ENCODE peak calls at places on chromosomes 16 and 17, in seven cellular contexts. C is lower lobe of right lung, R is K562, F is lung, G is coronary artery, A is psoas muscle, M is right atrium auricular region. J is an unnamed sample.

GRCh38 chr17:69427486-69428197 is 13.1 kb downstream of the MAP2K6 start:
- DNase-seq in R (no peak), C (no peak), F (no peak), M (no peak), A (no peak), G (no peak), J (no peak)

GRCh38 chr17:57662644-57663308 is 82.3 kb downstream of the CCDC182 start:
- DNase-seq in F (peak), R (peak), A (peak), M (peak), C (peak), G (peak), J (peak)

GRCh38 chr17:17151541-17151940 is 54.6 kb downstream of the PLD6 start:
- DNase-seq in M (no peak), R (no peak), G (no peak), F (no peak), A (no peak), C (no peak), J (no peak)

GRCh38 chr17:83085103-83085502 is 5.7 kb downstream of the METRNL start:
- DNase-seq in C (no peak), R (no peak), G (no peak), A (no peak), F (no peak), M (no peak), J (no peak)

GRCh38 chr16:27346818-27347217 is 33.0 kb downstream of the IL4R start:
- DNase-seq in A (no peak), F (no peak), C (no peak), R (no peak), G (no peak), M (no peak), J (no peak)

GRCh38 chr17:78341559-78342437 is 18.1 kb downstream of the SOCS3 start:
- DNase-seq in G (peak), R (peak), C (peak), A (peak), M (no peak), F (no peak), J (peak)

GRCh38 chr16:25187491-25187795 is 29.3 kb upstream of the AQP8 start:
- DNase-seq in R (no peak), M (no peak), G (no peak), A (no peak), F (no peak), C (no peak), J (no peak)

GRCh38 chr16:27232061-27232841 is 28.9 kb downstream of the KDM8 start:
- DNase-seq in M (no peak), C (peak), A (no peak), R (no peak), G (no peak), F (no peak), J (no peak)

GRCh38 chr16:3902731-3903130 is 22.2 kb upstream of the CREBBP start:
- DNase-seq in C (peak), F (no peak), R (no peak), A (no peak), G (no peak), M (no peak), J (peak)

GRCh38 chr17:50128441-50129302 is 1.3 kb downstream of the SAMD14 start:
- DNase-seq in A (peak), R (no peak), C (no peak), F (no peak), G (no peak), M (no peak), J (no peak)

GRCh38 chr16:85781685-85782370 is 17.5 kb downstream of the EMC8 start:
- DNase-seq in C (peak), M (no peak), R (no peak), G (no peak), F (no peak), A (peak), J (peak)

GRCh38 chr17:7014995-7015586 is 2.7 kb downstream of the RNASEK start:
- DNase-seq in R (no peak), G (no peak), C (no peak), M (no peak), F (no peak), A (no peak), J (no peak)

GRCh38 chr17:17325228-17325627 is 22.1 kb downstream of the NT5M start:
- DNase-seq in R (no peak), C (peak), G (no peak), F (no peak), A (peak), M (no peak), J (peak)

GRCh38 chr17:22517716-22518115 is 825.4 kb downstream of the KCNJ18 start:
- DNase-seq in R (peak), F (no peak), C (no peak), M (no peak), A (no peak), G (no peak), J (no peak)

GRCh38 chr16:49929606-49930005 is 73.7 kb upstream of the ZNF423 start:
- DNase-seq in G (peak), R (no peak), A (no peak), F (no peak), M (no peak), C (no peak), J (no peak)

GRCh38 chr16:58280146-58280845 is 14.5 kb downstream of the PRSS54 start:
- DNase-seq in F (no peak), G (no peak), A (no peak), C (no peak), R (no peak), M (no peak), J (no peak)

GRCh38 chr17:4968166-4968915 is 724 bp upstream of the SPAG7 start:
- DNase-seq in R (peak), C (no peak), G (no peak), M (no peak), F (no peak), A (peak), J (no peak)

GRCh38 chr17:4970273-4970672 is 2.7 kb upstream of the SPAG7 start:
- DNase-seq in A (no peak), C (no peak), R (no peak), G (no peak), M (no peak), F (no peak), J (no peak)

GRCh38 chr17:4967539-4968165 is at the start of gene SPAG7:
- DNase-seq in G (peak), C (peak), M (peak), A (peak), R (peak), F (peak), J (peak)

GRCh38 chr17:4968916-4969550 is 1.4 kb upstream of the SPAG7 start:
- DNase-seq in R (peak), C (no peak), F (no peak), M (no peak), A (peak), G (no peak), J (no peak)

DNA sequence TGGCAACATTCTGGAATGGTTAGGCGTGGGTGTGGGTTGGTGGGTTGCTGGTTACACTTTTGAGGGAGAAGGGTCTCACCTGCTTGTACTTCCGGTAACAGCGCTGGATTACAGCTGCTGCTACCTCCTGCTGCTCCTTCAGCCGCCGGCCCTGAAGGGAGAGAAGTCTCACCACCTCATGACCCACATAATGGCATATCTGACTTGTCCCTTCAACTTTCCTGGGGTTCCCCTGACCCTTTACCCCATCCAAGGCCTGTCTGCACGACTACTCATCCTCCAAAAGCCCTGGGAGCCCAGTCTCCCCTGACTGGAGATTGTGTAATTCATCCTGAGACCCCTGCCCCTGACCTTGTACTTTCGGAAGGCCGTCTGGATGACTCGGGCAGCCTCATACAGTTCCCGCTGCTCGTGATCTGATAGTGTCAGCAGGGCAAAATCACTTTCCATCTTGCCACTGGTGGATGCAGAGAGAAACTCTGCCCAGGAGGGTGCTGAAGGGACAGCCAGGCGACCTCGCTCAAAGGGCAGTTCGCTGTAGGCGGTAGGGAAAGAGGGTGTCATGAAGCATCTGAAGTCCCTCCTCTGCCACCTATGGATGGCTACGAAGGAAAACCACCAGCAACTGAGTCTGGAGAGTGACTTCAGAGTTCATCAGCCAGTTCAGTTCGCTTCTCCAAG is 2.1 kb upstream of the SPAG7 start:
- DNase-seq in M (no peak), A (no peak), G (no peak), C (no peak), R (no peak), F (no peak), J (peak)
- H3K4me3 ChIP-seq in M (no peak), A (no peak), G (no peak), C (peak), R (no peak), F (no peak), J (no peak)

GRCh38 chr16:14502256-14502875 is 127.7 kb downstream of the PARN start:
- DNase-seq in G (no peak), R (no peak), C (no peak), A (no peak), M (no peak), F (no peak), J (no peak)
- H3K27ac ChIP-seq in G (peak), R (peak), C (peak), A (peak), M (peak), F (peak), J (peak)

GRCh38 chr16:52229471-52229870 is 317.5 kb downstream of the TOX3 start:
- DNase-seq in C (no peak), A (no peak), F (no peak), G (no peak), R (no peak), M (no peak), J (no peak)
- H3K4me3 ChIP-seq in C (no peak), A (no peak), F (no peak), G (no peak), R (no peak), M (no peak), J (no peak)

GRCh38 chr17:46771601-46772012 is 46.9 kb downstream of the WNT3 start:
- DNase-seq in C (peak), R (peak), G (no peak), M (no peak), A (no peak), F (no peak), J (no peak)

GRCh38 chr17:46774108-46774737 is 44.3 kb downstream of the WNT3 start:
- DNase-seq in M (no peak), A (no peak), C (peak), F (no peak), G (peak), R (peak), J (no peak)

GRCh38 chr17:46772013-46772878 is 46.2 kb downstream of the WNT3 start:
- DNase-seq in R (peak), C (peak), G (no peak), F (peak), A (peak), M (no peak), J (no peak)

GRCh38 chr17:46773676-46774075 is 44.8 kb downstream of the WNT3 start:
- DNase-seq in F (no peak), G (no peak), R (no peak), A (no peak), M (no peak), C (peak), J (no peak)

DNA sequence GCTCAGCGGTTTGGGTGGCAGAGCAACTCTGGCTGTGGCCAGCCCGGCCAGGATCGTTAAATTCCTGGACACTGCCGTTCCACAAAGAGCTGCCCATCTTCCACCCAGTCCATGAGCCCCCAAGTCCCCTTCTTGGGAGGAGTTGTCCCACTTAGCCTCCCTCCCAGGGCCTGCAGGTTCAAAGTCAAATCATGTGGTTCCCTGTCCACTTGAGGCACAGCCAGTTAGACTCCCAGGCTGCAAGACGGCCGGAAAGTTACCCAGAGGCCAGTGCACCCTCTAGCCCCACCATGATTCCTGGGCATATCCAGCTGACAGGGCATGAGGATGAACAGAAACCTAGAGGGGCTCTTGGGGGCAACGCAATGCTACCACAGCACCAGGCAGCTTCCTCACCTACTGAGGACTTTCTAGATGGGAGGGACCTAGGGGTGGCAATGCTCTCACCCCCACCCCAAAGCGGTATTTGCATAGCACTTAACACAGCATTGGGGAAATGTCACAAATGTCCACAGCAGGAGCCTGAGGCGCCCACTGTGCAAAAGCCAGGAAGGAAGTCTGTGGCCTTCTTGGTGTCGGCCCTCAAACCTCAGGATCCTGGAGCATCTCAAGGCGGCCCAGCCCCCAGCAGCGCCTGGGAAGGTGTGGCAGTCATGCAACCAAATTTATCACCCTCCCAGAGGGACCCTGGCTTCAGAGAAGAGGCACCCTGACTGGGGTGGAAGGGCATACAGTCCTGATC is 45.4 kb downstream of the WNT3 start:
- DNase-seq in R (no peak), M (no peak), F (no peak), G (no peak), C (peak), A (no peak), J (no peak)
- H3K27ac ChIP-seq in R (no peak), M (no peak), F (no peak), G (no peak), C (no peak), A (no peak), J (no peak)

GRCh38 chr16:28985611-28986041 is 774 bp downstream of the LAT start:
- DNase-seq in F (no peak), A (no peak), C (no peak), R (no peak), M (no peak), G (no peak), J (no peak)
- H3K4me3 ChIP-seq in F (no peak), A (no peak), C (peak), R (no peak), M (peak), G (no peak), J (no peak)

GRCh38 chr17:75398279-75398678 is 7.2 kb downstream of the GRB2 start:
- DNase-seq in R (no peak), M (no peak), A (no peak), C (no peak), G (no peak), F (no peak), J (no peak)
- H3K27ac ChIP-seq in R (no peak), M (no peak), A (no peak), C (no peak), G (no peak), F (no peak), J (no peak)

GRCh38 chr17:9158545-9159452 is 137.5 kb downstream of the NTN1 start:
- DNase-seq in R (no peak), A (no peak), G (no peak), M (no peak), F (no peak), C (no peak), J (no peak)

GRCh38 chr17:9166678-9167077 is 145.4 kb downstream of the NTN1 start:
- DNase-seq in A (no peak), G (no peak), M (no peak), F (no peak), R (no peak), C (no peak), J (no peak)

GRCh38 chr17:9162275-9162985 is 141.1 kb downstream of the NTN1 start:
- DNase-seq in F (no peak), G (no peak), R (peak), A (no peak), M (no peak), C (no peak), J (no peak)
- H3K4me3 ChIP-seq in F (no peak), G (no peak), R (no peak), A (no peak), M (no peak), C (no peak), J (no peak)